ENCODE peak calls at places on chromosome 22, in six cellular contexts. R is lower lobe of right lung, T is GM12865, U is keratinocyte, I is transverse colon, H is fibroblast of the aortic adventitia. Z is an unnamed sample.

GRCh38 chr22:49969751-49970527 is 9.4 kb downstream of the PIM3 start:
- DNase-seq in R (peak), T (no peak), U (no peak), I (no peak), H (no peak), Z (no peak)

GRCh38 chr22:44172370-44173108 is 8.2 kb upstream of the PARVG start:
- DNase-seq in R (peak), T (peak), U (no peak), I (peak), H (no peak), Z (peak)

GRCh38 chr22:29224121-29224858 is 18.6 kb downstream of the EMID1 start:
- DNase-seq in R (no peak), T (no peak), U (no peak), I (peak), H (no peak), Z (no peak)

GRCh38 chr22:36608987-36609386 is 80.0 kb upstream of the EIF3D start:
- DNase-seq in R (no peak), T (no peak), U (no peak), I (no peak), H (no peak), Z (no peak)

GRCh38 chr22:43993072-43993760 is 30.9 kb upstream of the PARVB start:
- DNase-seq in R (peak), T (peak), U (no peak), I (peak), H (peak), Z (peak)

GRCh38 chr22:31122532-31123291 is at the start of gene INPP5J:
- DNase-seq in R (peak), T (no peak), U (no peak), I (peak), H (peak), Z (peak)

GRCh38 chr22:27684856-27685255 is 116.7 kb downstream of the MN1 start:
- DNase-seq in R (no peak), T (no peak), U (no peak), I (no peak), H (peak), Z (no peak)

GRCh38 chr22:40714514-40714966 is 35.3 kb downstream of the MCHR1 start:
- DNase-seq in R (no peak), T (no peak), U (no peak), I (no peak), H (peak), Z (no peak)

GRCh38 chr22:47548953-47549740 is 786.7 kb downstream of the TBC1D22A start:
- DNase-seq in R (no peak), T (no peak), U (no peak), I (no peak), H (no peak), Z (no peak)

GRCh38 chr22:21624120-21624879 is 5.5 kb downstream of the YDJC start:
- DNase-seq in R (no peak), T (no peak), U (no peak), I (peak), H (peak), Z (no peak)
- TF ChIP-seq CTCF in R (peak), T (peak), U (peak), I (no peak), H (peak), Z (peak)

GRCh38 chr22:35539487-35539886 is 1.1 kb upstream of the RASD2 start:
- DNase-seq in R (no peak), T (no peak), U (no peak), I (no peak), H (no peak), Z (no peak)
- H3K4me3 ChIP-seq in R (peak), T (peak), U (peak), I (no peak), H (peak), Z (no peak)

GRCh38 chr22:20430641-20431519 is 6.7 kb downstream of the SCARF2 start:
- DNase-seq in R (peak), T (peak), U (no peak), I (peak), H (no peak), Z (peak)
- TF ChIP-seq CTCF in R (peak), T (peak), U (peak), I (peak), H (no peak), Z (no peak)

DNA sequence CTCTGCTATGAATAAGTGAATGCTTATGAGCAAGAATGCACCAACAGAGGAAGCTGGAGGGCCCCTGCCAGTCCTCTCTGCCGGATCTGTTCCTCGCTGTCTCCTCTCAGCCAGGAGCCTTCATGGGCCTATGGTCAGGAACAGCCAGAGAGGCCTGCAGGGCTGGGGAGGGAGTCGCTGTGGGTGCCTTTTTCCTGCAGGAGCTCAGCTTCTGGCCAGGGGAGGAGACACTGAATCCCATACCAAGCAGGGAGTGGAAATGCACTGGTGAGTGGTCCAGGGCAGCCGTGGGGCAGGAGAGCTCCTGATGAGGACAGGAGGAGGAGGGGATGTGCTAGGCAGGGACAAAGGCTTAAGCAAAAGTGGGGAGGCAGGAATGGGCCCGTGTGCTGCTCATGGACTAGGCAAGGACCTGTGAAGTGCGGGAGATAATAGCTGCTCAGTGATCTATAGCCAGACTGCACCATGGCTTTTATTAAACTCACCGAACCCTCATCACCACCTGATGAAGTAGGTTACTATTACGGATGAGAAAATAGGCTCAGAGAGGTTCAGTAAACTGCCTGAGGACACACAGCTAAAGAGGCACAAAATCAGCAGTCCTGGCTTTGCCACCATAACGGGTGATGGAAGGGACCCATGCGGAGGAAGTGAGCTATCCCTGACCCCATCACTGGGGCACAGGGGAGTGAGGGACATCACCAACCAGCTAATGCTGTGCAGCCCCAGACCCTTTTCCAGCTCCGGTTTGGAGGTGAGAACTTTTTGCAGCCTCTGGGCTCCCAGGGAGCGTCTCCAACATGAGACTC is 7.1 kb upstream of the DERL3 start:
- DNase-seq in R (no peak), T (no peak), U (no peak), I (no peak), H (peak), Z (no peak)
- H3K4me3 ChIP-seq in R (no peak), T (no peak), U (no peak), I (no peak), H (no peak), Z (no peak)

GRCh38 chr22:17234144-17234623 is 14.9 kb upstream of the ADA2 start:
- DNase-seq in R (peak), T (no peak), U (no peak), I (no peak), H (no peak), Z (no peak)
- TF ChIP-seq CTCF in R (no peak), T (no peak), U (no peak), I (no peak), H (no peak), Z (no peak)

GRCh38 chr22:45504703-45505341 is 2.1 kb downstream of the FBLN1 start:
- DNase-seq in R (no peak), T (no peak), U (no peak), I (no peak), H (peak), Z (peak)

GRCh38 chr22:45505991-45506743 is 3.5 kb downstream of the FBLN1 start:
- DNase-seq in R (no peak), T (no peak), U (no peak), I (no peak), H (no peak), Z (no peak)

GRCh38 chr22:45502215-45503070 is at the start of gene FBLN1:
- DNase-seq in R (peak), T (no peak), U (no peak), I (no peak), H (no peak), Z (peak)

GRCh38 chr22:45503071-45503815 is 560 bp downstream of the FBLN1 start:
- DNase-seq in R (peak), T (no peak), U (no peak), I (no peak), H (no peak), Z (no peak)

GRCh38 chr22:45503816-45504702 is 1.4 kb downstream of the FBLN1 start:
- DNase-seq in R (peak), T (no peak), U (no peak), I (no peak), H (peak), Z (peak)
- H3K4me3 ChIP-seq in R (peak), T (no peak), U (peak), I (peak), H (peak), Z (peak)